ENCODE peak calls at places on chromosomes 1 and 21, in five cellular contexts. D, C, A, U and S are unnamed samples.

GRCh38 chr1:38474738-38475623 is 384.6 kb downstream of the RRAGC start:
- DNase-seq in A (no peak), D (no peak), C (no peak), U (no peak), S (no peak)

GRCh38 chr21:14319805-14320204 is 63.1 kb downstream of the HSPA13 start:
- DNase-seq in A (no peak), D (no peak), C (no peak), U (no peak), S (no peak)

GRCh38 chr1:65490231-65491009 is 70.0 kb downstream of the LEPR start:
- DNase-seq in A (no peak), D (no peak), C (no peak), U (peak; percentile 29), S (no peak)

GRCh38 chr1:41728403-41729202 is 190.1 kb downstream of the HIVEP3 start:
- DNase-seq in U (no peak), A (no peak), C (no peak), D (peak; percentile 26), S (no peak)

GRCh38 chr1:238252033-238252802 is 361.5 kb upstream of the ZP4 start:
- DNase-seq in D (peak; percentile 78), A (peak; percentile 10), U (peak; percentile 34), C (peak; percentile 29), S (peak; percentile 1)

GRCh38 chr21:46605759-46606426 is 1.0 kb upstream of the S100B start:
- DNase-seq in C (no peak), U (no peak), A (no peak), D (no peak), S (no peak)

GRCh38 chr1:42747125-42747524 is 7.1 kb upstream of the CLDN19 start:
- DNase-seq in A (peak; percentile 10), C (no peak), U (peak; percentile 33), D (peak; percentile 53), S (peak; percentile 62)

GRCh38 chr1:231958448-231958847 is 331.9 kb downstream of the DISC1 start:
- DNase-seq in U (no peak), D (no peak), C (no peak), A (no peak), S (no peak)

GRCh38 chr1:12344611-12345299 is 114.9 kb downstream of the VPS13D start:
- DNase-seq in U (no peak), A (no peak), C (no peak), D (peak; percentile 20), S (no peak)

GRCh38 chr1:52551476-52552235 is 1.2 kb downstream of the TUT4 start:
- DNase-seq in U (no peak), A (no peak), D (peak; percentile 52), C (no peak), S (peak; percentile 57)

GRCh38 chr1:203769505-203770343 is 4.7 kb downstream of the LAX1 start:
- DNase-seq in D (peak; percentile 48), U (peak; percentile 71), A (peak; percentile 25), C (peak; percentile 63), S (no peak)

GRCh38 chr1:36871146-36871971 is 163.0 kb downstream of the GRIK3 start:
- DNase-seq in C (no peak), D (no peak), A (no peak), U (no peak), S (no peak)

GRCh38 chr1:172411791-172412338 is 8.6 kb upstream of the C1orf105 start:
- DNase-seq in C (no peak), D (no peak), U (no peak), A (no peak), S (no peak)

GRCh38 chr21:38311091-38311490 is 54.3 kb downstream of the KCNJ15 start:
- DNase-seq in A (no peak), U (no peak), C (no peak), D (no peak), S (no peak)

GRCh38 chr1:218355269-218355668 is 10.1 kb downstream of the TGFB2 start:
- DNase-seq in U (no peak), A (no peak), D (no peak), C (no peak), S (no peak)

GRCh38 chr1:117709398-117709797 is 103.5 kb downstream of the TENT5C start:
- DNase-seq in C (no peak), U (no peak), D (peak; percentile 28), A (no peak), S (no peak)

GRCh38 chr1:71049951-71050598 is 2.5 kb upstream of the PTGER3 start:
- DNase-seq in C (no peak), U (no peak), A (peak; percentile 30), D (no peak), S (peak; percentile 85)

GRCh38 chr1:165829888-165830287 is 2.5 kb downstream of the UCK2 start:
- DNase-seq in U (no peak), D (no peak), C (no peak), A (no peak), S (no peak)

GRCh38 chr1:165828103-165828558 is 717 bp downstream of the UCK2 start:
- DNase-seq in U (peak; percentile 43), D (peak; percentile 66), A (peak; percentile 68), C (no peak), S (peak; percentile 79)

GRCh38 chr1:165826565-165826964 is 849 bp upstream of the UCK2 start:
- DNase-seq in U (no peak), D (no peak), A (no peak), C (no peak), S (no peak)

GRCh38 chr1:165828581-165829329 is 1.3 kb downstream of the UCK2 start:
- DNase-seq in D (peak; percentile 80), U (peak; percentile 36), A (peak; percentile 82), C (peak; percentile 55), S (peak; percentile 82)

GRCh38 chr1:165827199-165828102 is at the start of gene UCK2:
- DNase-seq in A (peak; percentile 89), U (peak; percentile 68), C (peak; percentile 70), D (peak; percentile 82), S (peak; percentile 85)
- TF ChIP-seq POLR2A in A (peak; percentile 73), U (no peak), C (no peak), D (no peak), S (peak; percentile 62)

GRCh38 chr1:109213824-109214693 is at the start of gene SARS1:
- DNase-seq in A (peak; percentile 79), C (peak; percentile 82), U (peak; percentile 87), D (peak; percentile 90), S (peak; percentile 93)
- TF ChIP-seq POLR2A in A (peak; percentile 64), C (peak; percentile 81), U (peak; percentile 90), D (peak; percentile 85), S (peak; percentile 94)

GRCh38 chr21:41730399-41730798 is 36.5 kb downstream of the RIPK4 start:
- DNase-seq in C (no peak), D (no peak), A (no peak), U (no peak), S (no peak)
- TF ChIP-seq POLR2A in C (no peak), D (no peak), A (no peak), U (no peak), S (no peak)

GRCh38 chr21:25561668-25562641 is 45.3 kb downstream of the MRPL39 start:
- DNase-seq in U (peak; percentile 41), C (no peak), A (no peak), D (peak; percentile 37), S (peak; percentile 42)
- TF ChIP-seq POLR2A in U (no peak), C (no peak), A (no peak), D (no peak), S (no peak)

GRCh38 chr1:161145832-161146231 is 7.9 kb upstream of the UFC1 start:
- DNase-seq in C (no peak), A (no peak), U (no peak), D (no peak), S (no peak)

GRCh38 chr1:161137881-161138280 is 5.4 kb upstream of the DEDD start:
- DNase-seq in U (no peak), C (no peak), A (no peak), D (no peak), S (no peak)

GRCh38 chr1:161139765-161140164 is 7.3 kb upstream of the DEDD start:
- DNase-seq in U (no peak), A (peak; percentile 44), C (no peak), D (peak; percentile 65), S (peak; percentile 63)

DNA sequence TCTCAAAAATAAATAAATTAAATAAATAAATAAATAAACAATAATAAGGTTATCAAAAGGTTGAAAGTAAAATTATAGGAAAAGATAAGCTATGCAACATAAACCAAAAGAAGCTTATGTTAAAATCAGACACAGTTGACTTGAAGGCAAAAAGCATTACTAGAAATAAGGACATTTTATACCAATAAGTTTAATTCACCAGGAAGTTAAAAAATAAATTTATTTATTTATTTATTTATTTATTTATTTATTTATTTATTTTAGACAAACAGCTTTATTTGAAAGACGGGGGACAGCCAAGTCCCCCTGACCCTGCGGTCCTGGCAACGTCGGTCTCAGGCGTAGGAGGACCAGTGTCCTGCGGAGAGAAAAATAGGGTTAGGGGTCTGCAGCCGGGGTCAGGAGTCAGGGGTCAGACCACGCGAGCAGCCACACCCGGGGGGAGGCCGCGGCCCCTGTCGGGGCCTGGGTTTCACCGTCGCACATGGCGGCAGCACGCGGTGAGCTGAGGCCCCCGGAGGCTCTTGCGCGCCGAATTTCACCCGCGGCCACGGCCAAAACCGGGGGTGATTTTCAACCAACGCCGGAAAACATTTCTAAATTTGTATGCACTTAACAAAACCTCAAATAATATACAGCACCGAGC is 8.4 kb upstream of the DEDD start:
- DNase-seq in U (no peak), C (no peak), A (no peak), D (no peak), S (no peak)
- TF ChIP-seq POLR2A in U (no peak), C (no peak), A (no peak), D (no peak), S (no peak)

DNA sequence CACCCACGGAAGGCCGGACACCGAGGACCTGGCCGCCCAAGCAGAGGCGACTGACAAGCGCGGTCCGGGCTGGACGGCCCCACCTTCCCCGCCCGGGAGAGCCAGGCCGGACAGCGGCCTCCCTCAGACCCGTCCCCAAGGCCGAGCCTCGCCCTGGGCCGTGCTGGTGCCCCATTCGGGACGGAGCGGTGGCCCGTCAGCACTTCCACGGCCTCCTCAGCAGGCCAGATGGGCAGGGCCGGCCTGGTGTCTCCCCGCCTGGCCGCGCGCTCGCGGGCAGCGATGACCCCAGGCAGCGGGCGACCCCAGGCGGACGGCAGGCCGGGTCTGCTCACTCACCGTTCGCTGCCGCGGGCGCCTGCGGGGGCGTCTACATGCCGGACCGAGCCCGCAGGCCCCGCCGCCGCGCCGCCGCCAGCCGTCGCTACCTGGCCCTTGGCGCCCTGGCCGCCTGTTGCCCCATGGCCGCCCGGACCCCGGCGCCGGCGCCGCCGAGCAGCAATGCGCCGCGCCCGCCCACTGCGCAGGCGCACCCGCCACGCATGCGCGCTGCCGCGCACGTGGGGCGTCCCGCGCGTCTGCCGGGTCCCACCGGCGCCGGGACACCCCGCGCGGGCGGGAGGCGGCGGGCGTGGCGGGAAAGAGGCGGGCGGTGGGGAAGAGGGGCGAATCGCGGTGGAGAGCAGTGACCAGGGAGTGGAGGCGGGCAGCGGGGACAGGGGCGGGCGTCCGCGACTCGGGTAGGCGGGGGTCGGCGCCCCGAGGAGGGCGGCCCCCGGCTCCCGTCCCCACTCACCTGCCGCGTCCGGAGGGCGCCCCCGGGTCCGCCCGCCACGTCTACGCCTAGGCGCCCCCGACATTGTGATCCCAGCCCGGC is at the start of gene NADK:
- DNase-seq in A (peak; percentile 52), D (peak; percentile 64), U (peak; percentile 64), C (no peak), S (peak; percentile 81)
- TF ChIP-seq POLR2A in A (peak; percentile 68), D (no peak), U (peak; percentile 69), C (no peak), S (peak; percentile 50)